ENCODE peak calls at places on chromosomes 16 and 17, in six cellular contexts. One of them, this sample, is unnamed.

GRCh38 chr16:89574681-89575246 is 794 bp upstream of the CPNE7 start:
- DNase-seq in fibroblast of pulmonary artery: peak; percentile 73
- DNase-seq in tibial artery: no peak
- DNase-seq in activated CD8-positive, alpha-beta memory T cell treated with anti-CD3 and anti-CD28 coated beads, Interleukin-2, amount 50 U/mL, for 4 hours: peak; percentile 58
- DNase-seq in NCI-H1436: peak; percentile 58
- DNase-seq in stromal cell of bone marrow: peak; percentile 43
- DNase-seq in this sample: peak; percentile 44

GRCh38 chr16:84553873-84554399 is 49.5 kb upstream of the MEAK7 start:
- DNase-seq in fibroblast of pulmonary artery: no peak
- DNase-seq in tibial artery: no peak
- DNase-seq in activated CD8-positive, alpha-beta memory T cell treated with anti-CD3 and anti-CD28 coated beads, Interleukin-2, amount 50 U/mL, for 4 hours: peak; percentile 34
- DNase-seq in NCI-H1436: no peak
- DNase-seq in stromal cell of bone marrow: no peak
- DNase-seq in this sample: no peak

GRCh38 chr17:27608330-27609230 is 22.4 kb upstream of the LGALS9 start:
- DNase-seq in fibroblast of pulmonary artery: no peak
- DNase-seq in tibial artery: no peak
- DNase-seq in activated CD8-positive, alpha-beta memory T cell treated with anti-CD3 and anti-CD28 coated beads, Interleukin-2, amount 50 U/mL, for 4 hours: no peak
- DNase-seq in NCI-H1436: no peak
- DNase-seq in stromal cell of bone marrow: no peak
- DNase-seq in this sample: no peak

GRCh38 chr17:9905902-9906301 is 831 bp upstream of the RCVRN start:
- DNase-seq in fibroblast of pulmonary artery: peak; percentile 11
- DNase-seq in tibial artery: peak; percentile 53
- DNase-seq in activated CD8-positive, alpha-beta memory T cell treated with anti-CD3 and anti-CD28 coated beads, Interleukin-2, amount 50 U/mL, for 4 hours: no peak
- DNase-seq in NCI-H1436: no peak
- DNase-seq in stromal cell of bone marrow: no peak
- DNase-seq in this sample: no peak

GRCh38 chr17:8189041-8189710 is 804 bp downstream of the BORCS6 start:
- DNase-seq in fibroblast of pulmonary artery: no peak
- DNase-seq in tibial artery: peak; percentile 76
- DNase-seq in activated CD8-positive, alpha-beta memory T cell treated with anti-CD3 and anti-CD28 coated beads, Interleukin-2, amount 50 U/mL, for 4 hours: peak; percentile 27
- DNase-seq in NCI-H1436: no peak
- DNase-seq in stromal cell of bone marrow: no peak
- DNase-seq in this sample: no peak

GRCh38 chr16:31265329-31266245 is 5.8 kb downstream of the ITGAM start:
- DNase-seq in fibroblast of pulmonary artery: peak; percentile 3
- DNase-seq in tibial artery: no peak
- DNase-seq in activated CD8-positive, alpha-beta memory T cell treated with anti-CD3 and anti-CD28 coated beads, Interleukin-2, amount 50 U/mL, for 4 hours: peak; percentile 69
- DNase-seq in NCI-H1436: no peak
- DNase-seq in stromal cell of bone marrow: no peak
- DNase-seq in this sample: no peak

GRCh38 chr16:28951410-28951943 is 740 bp downstream of the NFATC2IP start:
- DNase-seq in fibroblast of pulmonary artery: no peak
- DNase-seq in tibial artery: peak; percentile 70
- DNase-seq in activated CD8-positive, alpha-beta memory T cell treated with anti-CD3 and anti-CD28 coated beads, Interleukin-2, amount 50 U/mL, for 4 hours: no peak
- DNase-seq in NCI-H1436: no peak
- DNase-seq in stromal cell of bone marrow: no peak
- DNase-seq in this sample: no peak

GRCh38 chr16:66872524-66872923 is 7.8 kb upstream of the PDP2 start:
- DNase-seq in fibroblast of pulmonary artery: no peak
- DNase-seq in tibial artery: no peak
- DNase-seq in activated CD8-positive, alpha-beta memory T cell treated with anti-CD3 and anti-CD28 coated beads, Interleukin-2, amount 50 U/mL, for 4 hours: no peak
- DNase-seq in NCI-H1436: no peak
- DNase-seq in stromal cell of bone marrow: no peak
- DNase-seq in this sample: no peak

GRCh38 chr17:74149597-74150427 is 53.7 kb upstream of the RPL38 start:
- DNase-seq in fibroblast of pulmonary artery: no peak
- DNase-seq in tibial artery: peak; percentile 48
- DNase-seq in activated CD8-positive, alpha-beta memory T cell treated with anti-CD3 and anti-CD28 coated beads, Interleukin-2, amount 50 U/mL, for 4 hours: no peak
- DNase-seq in NCI-H1436: no peak
- DNase-seq in stromal cell of bone marrow: no peak
- DNase-seq in this sample: no peak

GRCh38 chr16:56518435-56518834 is 1.4 kb downstream of the BBS2 start:
- DNase-seq in fibroblast of pulmonary artery: no peak
- DNase-seq in tibial artery: no peak
- DNase-seq in activated CD8-positive, alpha-beta memory T cell treated with anti-CD3 and anti-CD28 coated beads, Interleukin-2, amount 50 U/mL, for 4 hours: no peak
- DNase-seq in NCI-H1436: no peak
- DNase-seq in stromal cell of bone marrow: no peak
- DNase-seq in this sample: no peak

GRCh38 chr17:72591500-72592241 is 470.9 kb downstream of the SOX9 start:
- DNase-seq in fibroblast of pulmonary artery: peak; percentile 30
- DNase-seq in tibial artery: no peak
- DNase-seq in activated CD8-positive, alpha-beta memory T cell treated with anti-CD3 and anti-CD28 coated beads, Interleukin-2, amount 50 U/mL, for 4 hours: no peak
- DNase-seq in NCI-H1436: peak; percentile 26
- DNase-seq in stromal cell of bone marrow: no peak
- DNase-seq in this sample: no peak

GRCh38 chr16:25493136-25493811 is 198.5 kb upstream of the HS3ST4 start:
- DNase-seq in fibroblast of pulmonary artery: no peak
- DNase-seq in tibial artery: no peak
- DNase-seq in activated CD8-positive, alpha-beta memory T cell treated with anti-CD3 and anti-CD28 coated beads, Interleukin-2, amount 50 U/mL, for 4 hours: no peak
- DNase-seq in NCI-H1436: no peak
- DNase-seq in stromal cell of bone marrow: no peak
- DNase-seq in this sample: no peak

GRCh38 chr17:32659419-32659842 is 172.6 kb downstream of the CDK5R1 start:
- DNase-seq in fibroblast of pulmonary artery: peak; percentile 74
- DNase-seq in tibial artery: peak; percentile 86
- DNase-seq in activated CD8-positive, alpha-beta memory T cell treated with anti-CD3 and anti-CD28 coated beads, Interleukin-2, amount 50 U/mL, for 4 hours: peak; percentile 66
- DNase-seq in NCI-H1436: peak; percentile 73
- DNase-seq in stromal cell of bone marrow: peak; percentile 37
- DNase-seq in this sample: peak; percentile 31

GRCh38 chr17:5297245-5297644 is 15.2 kb downstream of the RABEP1 start:
- DNase-seq in fibroblast of pulmonary artery: no peak
- DNase-seq in tibial artery: no peak
- DNase-seq in activated CD8-positive, alpha-beta memory T cell treated with anti-CD3 and anti-CD28 coated beads, Interleukin-2, amount 50 U/mL, for 4 hours: no peak
- DNase-seq in NCI-H1436: no peak
- DNase-seq in stromal cell of bone marrow: no peak
- DNase-seq in this sample: no peak

GRCh38 chr16:22721497-22722100 is 92.4 kb upstream of the HS3ST2 start:
- DNase-seq in fibroblast of pulmonary artery: no peak
- DNase-seq in tibial artery: no peak
- DNase-seq in activated CD8-positive, alpha-beta memory T cell treated with anti-CD3 and anti-CD28 coated beads, Interleukin-2, amount 50 U/mL, for 4 hours: no peak
- DNase-seq in NCI-H1436: no peak
- DNase-seq in stromal cell of bone marrow: no peak
- DNase-seq in this sample: no peak

GRCh38 chr17:82283208-82283749 is 9.8 kb upstream of the CSNK1D start:
- DNase-seq in fibroblast of pulmonary artery: peak; percentile 64
- DNase-seq in tibial artery: no peak
- DNase-seq in activated CD8-positive, alpha-beta memory T cell treated with anti-CD3 and anti-CD28 coated beads, Interleukin-2, amount 50 U/mL, for 4 hours: peak; percentile 37
- DNase-seq in NCI-H1436: peak; percentile 70
- DNase-seq in stromal cell of bone marrow: no peak
- DNase-seq in this sample: no peak

GRCh38 chr16:19888834-19889233 is 4.2 kb upstream of the GPRC5B start:
- DNase-seq in fibroblast of pulmonary artery: no peak
- DNase-seq in tibial artery: no peak
- DNase-seq in activated CD8-positive, alpha-beta memory T cell treated with anti-CD3 and anti-CD28 coated beads, Interleukin-2, amount 50 U/mL, for 4 hours: no peak
- DNase-seq in NCI-H1436: no peak
- DNase-seq in stromal cell of bone marrow: no peak
- DNase-seq in this sample: no peak

GRCh38 chr16:5062051-5062450 is 3.7 kb downstream of the C16orf89 start:
- DNase-seq in fibroblast of pulmonary artery: no peak
- DNase-seq in tibial artery: no peak
- DNase-seq in activated CD8-positive, alpha-beta memory T cell treated with anti-CD3 and anti-CD28 coated beads, Interleukin-2, amount 50 U/mL, for 4 hours: no peak
- DNase-seq in NCI-H1436: no peak
- DNase-seq in stromal cell of bone marrow: no peak
- DNase-seq in this sample: no peak

GRCh38 chr16:58042886-58043515 is 17.4 kb downstream of the MMP15 start:
- DNase-seq in fibroblast of pulmonary artery: no peak
- DNase-seq in tibial artery: no peak
- DNase-seq in activated CD8-positive, alpha-beta memory T cell treated with anti-CD3 and anti-CD28 coated beads, Interleukin-2, amount 50 U/mL, for 4 hours: no peak
- DNase-seq in NCI-H1436: no peak
- DNase-seq in stromal cell of bone marrow: no peak
- DNase-seq in this sample: no peak

GRCh38 chr17:17355426-17355825 is 52.3 kb downstream of the NT5M start:
- DNase-seq in fibroblast of pulmonary artery: no peak
- DNase-seq in tibial artery: peak; percentile 52
- DNase-seq in activated CD8-positive, alpha-beta memory T cell treated with anti-CD3 and anti-CD28 coated beads, Interleukin-2, amount 50 U/mL, for 4 hours: no peak
- DNase-seq in NCI-H1436: peak; percentile 16
- DNase-seq in stromal cell of bone marrow: no peak
- DNase-seq in this sample: no peak

GRCh38 chr16:67022531-67023214 is 6.3 kb upstream of the CBFB start:
- DNase-seq in fibroblast of pulmonary artery: peak; percentile 22
- DNase-seq in tibial artery: peak; percentile 40
- DNase-seq in activated CD8-positive, alpha-beta memory T cell treated with anti-CD3 and anti-CD28 coated beads, Interleukin-2, amount 50 U/mL, for 4 hours: no peak
- DNase-seq in NCI-H1436: no peak
- DNase-seq in stromal cell of bone marrow: no peak
- DNase-seq in this sample: no peak

GRCh38 chr17:76336756-76337412 is 16.8 kb downstream of the PRPSAP1 start:
- DNase-seq in fibroblast of pulmonary artery: no peak
- DNase-seq in tibial artery: peak; percentile 6
- DNase-seq in activated CD8-positive, alpha-beta memory T cell treated with anti-CD3 and anti-CD28 coated beads, Interleukin-2, amount 50 U/mL, for 4 hours: no peak
- DNase-seq in NCI-H1436: no peak
- DNase-seq in stromal cell of bone marrow: no peak
- DNase-seq in this sample: no peak

GRCh38 chr16:88672776-88673175 is 9.9 kb upstream of the MVD start:
- DNase-seq in fibroblast of pulmonary artery: no peak
- DNase-seq in tibial artery: no peak
- DNase-seq in activated CD8-positive, alpha-beta memory T cell treated with anti-CD3 and anti-CD28 coated beads, Interleukin-2, amount 50 U/mL, for 4 hours: no peak
- DNase-seq in NCI-H1436: no peak
- DNase-seq in stromal cell of bone marrow: no peak
- DNase-seq in this sample: no peak

GRCh38 chr16:82456683-82457082 is 170.1 kb upstream of the CDH13 start:
- DNase-seq in fibroblast of pulmonary artery: peak; percentile 57
- DNase-seq in tibial artery: peak; percentile 75
- DNase-seq in activated CD8-positive, alpha-beta memory T cell treated with anti-CD3 and anti-CD28 coated beads, Interleukin-2, amount 50 U/mL, for 4 hours: peak; percentile 17
- DNase-seq in NCI-H1436: peak; percentile 21
- DNase-seq in stromal cell of bone marrow: peak; percentile 36
- DNase-seq in this sample: peak; percentile 4

GRCh38 chr16:1698680-1699079 is 7.3 kb upstream of the MAPK8IP3 start:
- DNase-seq in fibroblast of pulmonary artery: no peak
- DNase-seq in tibial artery: no peak
- DNase-seq in activated CD8-positive, alpha-beta memory T cell treated with anti-CD3 and anti-CD28 coated beads, Interleukin-2, amount 50 U/mL, for 4 hours: no peak
- DNase-seq in NCI-H1436: no peak
- DNase-seq in stromal cell of bone marrow: no peak
- DNase-seq in this sample: no peak

GRCh38 chr17:7931709-7932482 is at the start of the genes CNTROB and TRAPPC1:
- DNase-seq in fibroblast of pulmonary artery: peak; percentile 99
- DNase-seq in tibial artery: peak; percentile 100
- DNase-seq in activated CD8-positive, alpha-beta memory T cell treated with anti-CD3 and anti-CD28 coated beads, Interleukin-2, amount 50 U/mL, for 4 hours: peak; percentile 99
- DNase-seq in NCI-H1436: peak; percentile 98
- DNase-seq in stromal cell of bone marrow: peak; percentile 98
- DNase-seq in this sample: peak; percentile 98

GRCh38 chr16:1183235-1183907 is 30.5 kb downstream of the CACNA1H start:
- DNase-seq in fibroblast of pulmonary artery: peak; percentile 71
- DNase-seq in tibial artery: peak; percentile 91
- DNase-seq in activated CD8-positive, alpha-beta memory T cell treated with anti-CD3 and anti-CD28 coated beads, Interleukin-2, amount 50 U/mL, for 4 hours: no peak
- DNase-seq in NCI-H1436: peak; percentile 71
- DNase-seq in stromal cell of bone marrow: peak; percentile 25
- DNase-seq in this sample: peak; percentile 9

GRCh38 chr16:88010343-88010970 is 59.2 kb downstream of the BANP start:
- DNase-seq in fibroblast of pulmonary artery: no peak
- DNase-seq in tibial artery: peak; percentile 28
- DNase-seq in activated CD8-positive, alpha-beta memory T cell treated with anti-CD3 and anti-CD28 coated beads, Interleukin-2, amount 50 U/mL, for 4 hours: no peak
- DNase-seq in NCI-H1436: no peak
- DNase-seq in stromal cell of bone marrow: no peak
- DNase-seq in this sample: no peak

GRCh38 chr16:86405319-86405718 is 105.0 kb upstream of the FOXF1 start:
- DNase-seq in fibroblast of pulmonary artery: no peak
- DNase-seq in tibial artery: no peak
- DNase-seq in activated CD8-positive, alpha-beta memory T cell treated with anti-CD3 and anti-CD28 coated beads, Interleukin-2, amount 50 U/mL, for 4 hours: no peak
- DNase-seq in NCI-H1436: no peak
- DNase-seq in stromal cell of bone marrow: no peak
- DNase-seq in this sample: no peak

GRCh38 chr17:65229596-65229995 is 92.4 kb downstream of the RGS9 start:
- DNase-seq in fibroblast of pulmonary artery: no peak
- DNase-seq in tibial artery: no peak
- DNase-seq in activated CD8-positive, alpha-beta memory T cell treated with anti-CD3 and anti-CD28 coated beads, Interleukin-2, amount 50 U/mL, for 4 hours: no peak
- DNase-seq in NCI-H1436: no peak
- DNase-seq in stromal cell of bone marrow: no peak
- DNase-seq in this sample: no peak

GRCh38 chr16:21590287-21590686 is 9.1 kb upstream of the METTL9 start:
- DNase-seq in fibroblast of pulmonary artery: peak; percentile 23
- DNase-seq in tibial artery: no peak
- DNase-seq in activated CD8-positive, alpha-beta memory T cell treated with anti-CD3 and anti-CD28 coated beads, Interleukin-2, amount 50 U/mL, for 4 hours: no peak
- DNase-seq in NCI-H1436: no peak
- DNase-seq in stromal cell of bone marrow: no peak
- DNase-seq in this sample: no peak

This sample was measured in fibroblast of the conjunctiva.